ENCODE peak calls at places on chromosomes 13 and 19, in seven cellular contexts. One of them, this sample, is unnamed.

GRCh38 chr19:10686193-10686592 is 15.0 kb upstream of the QTRT1 start:
- DNase-seq in esophagus squamous epithelium: no peak
- DNase-seq in adrenal gland: no peak
- DNase-seq in lung: no peak
- DNase-seq in AG04450: no peak
- DNase-seq in breast epithelium: no peak
- DNase-seq in stomach: no peak
- DNase-seq in this sample: no peak

GRCh38 chr19:6476155-6476895 is 5.3 kb downstream of the DENND1C start:
- DNase-seq in esophagus squamous epithelium: no peak
- DNase-seq in adrenal gland: peak; percentile 94
- DNase-seq in lung: peak; percentile 85
- DNase-seq in AG04450: no peak
- DNase-seq in breast epithelium: peak; percentile 51
- DNase-seq in stomach: peak; percentile 87
- DNase-seq in this sample: peak; percentile 82

GRCh38 chr13:47299316-47299715 is 402.5 kb upstream of the HTR2A start:
- DNase-seq in esophagus squamous epithelium: no peak
- DNase-seq in adrenal gland: no peak
- DNase-seq in lung: no peak
- DNase-seq in AG04450: no peak
- DNase-seq in breast epithelium: no peak
- DNase-seq in stomach: no peak
- DNase-seq in this sample: no peak

GRCh38 chr13:30810261-30810701 is 74.9 kb downstream of the ALOX5AP start:
- DNase-seq in esophagus squamous epithelium: no peak
- DNase-seq in adrenal gland: no peak
- DNase-seq in lung: no peak
- DNase-seq in AG04450: no peak
- DNase-seq in breast epithelium: peak; percentile 80
- DNase-seq in stomach: no peak
- DNase-seq in this sample: no peak

GRCh38 chr13:30924321-30924720 is 8.1 kb upstream of the TEX26 start:
- DNase-seq in esophagus squamous epithelium: no peak
- DNase-seq in adrenal gland: no peak
- DNase-seq in lung: no peak
- DNase-seq in AG04450: no peak
- DNase-seq in breast epithelium: no peak
- DNase-seq in stomach: no peak
- DNase-seq in this sample: no peak

GRCh38 chr19:1009976-1010538 is 9.8 kb downstream of the GRIN3B start:
- DNase-seq in esophagus squamous epithelium: no peak
- DNase-seq in adrenal gland: no peak
- DNase-seq in lung: no peak
- DNase-seq in AG04450: no peak
- DNase-seq in breast epithelium: no peak
- DNase-seq in stomach: no peak
- DNase-seq in this sample: no peak

GRCh38 chr19:43525836-43526771 is 897 bp downstream of the ETHE1 start:
- DNase-seq in esophagus squamous epithelium: no peak
- DNase-seq in adrenal gland: peak; percentile 53
- DNase-seq in lung: no peak
- DNase-seq in AG04450: no peak
- DNase-seq in breast epithelium: peak; percentile 35
- DNase-seq in stomach: peak; percentile 38
- DNase-seq in this sample: no peak

GRCh38 chr13:92994056-92994455 is 232.6 kb upstream of the GPC6 start:
- DNase-seq in esophagus squamous epithelium: no peak
- DNase-seq in adrenal gland: no peak
- DNase-seq in lung: no peak
- DNase-seq in AG04450: peak; percentile 3
- DNase-seq in breast epithelium: no peak
- DNase-seq in stomach: no peak
- DNase-seq in this sample: no peak

GRCh38 chr19:22438011-22438410 is 15.9 kb upstream of the ZNF98 start:
- DNase-seq in esophagus squamous epithelium: no peak
- DNase-seq in adrenal gland: no peak
- DNase-seq in lung: no peak
- DNase-seq in AG04450: no peak
- DNase-seq in breast epithelium: no peak
- DNase-seq in stomach: no peak
- DNase-seq in this sample: no peak

GRCh38 chr19:14683439-14683838 is 6.4 kb upstream of the ZNF333 start:
- DNase-seq in esophagus squamous epithelium: no peak
- DNase-seq in adrenal gland: no peak
- DNase-seq in lung: no peak
- DNase-seq in AG04450: no peak
- DNase-seq in breast epithelium: no peak
- DNase-seq in stomach: no peak
- DNase-seq in this sample: no peak

GRCh38 chr13:81302125-81302524 is 961.2 kb upstream of the SPRY2 start:
- DNase-seq in esophagus squamous epithelium: no peak
- DNase-seq in adrenal gland: no peak
- DNase-seq in lung: no peak
- DNase-seq in AG04450: no peak
- DNase-seq in breast epithelium: no peak
- DNase-seq in stomach: no peak
- DNase-seq in this sample: no peak

GRCh38 chr13:110575322-110576069 is 14.0 kb upstream of the RAB20 start:
- DNase-seq in esophagus squamous epithelium: no peak
- DNase-seq in adrenal gland: peak; percentile 79
- DNase-seq in lung: no peak
- DNase-seq in AG04450: no peak
- DNase-seq in breast epithelium: no peak
- DNase-seq in stomach: peak; percentile 49
- DNase-seq in this sample: no peak

DNA sequence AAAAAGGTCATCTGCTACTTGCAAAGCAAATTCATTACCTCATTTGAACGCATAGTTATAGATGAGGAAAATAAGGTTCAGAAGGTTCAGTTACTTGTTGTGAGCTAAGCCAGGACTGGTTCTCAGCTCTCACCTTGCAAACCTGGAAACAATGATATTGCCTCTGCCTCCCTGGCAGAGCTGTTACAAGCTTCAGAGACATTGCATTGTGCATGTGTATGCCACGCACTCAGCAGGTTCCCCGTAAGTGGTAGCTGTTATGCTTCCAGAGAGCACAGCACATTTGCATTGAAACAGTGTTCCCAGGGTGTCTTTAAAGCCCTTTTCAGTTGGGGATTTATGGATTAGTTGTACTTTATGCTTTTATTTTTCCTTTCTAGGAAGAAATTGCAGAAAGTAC is 80.6 kb downstream of the DGKH start:
- DNase-seq in esophagus squamous epithelium: no peak
- DNase-seq in adrenal gland: no peak
- DNase-seq in lung: no peak
- DNase-seq in AG04450: no peak
- DNase-seq in breast epithelium: no peak
- DNase-seq in stomach: no peak
- DNase-seq in this sample: no peak
- H3K27ac ChIP-seq in esophagus squamous epithelium: no peak overlapping the region
- H3K27ac ChIP-seq in adrenal gland: no peak overlapping the region
- H3K27ac ChIP-seq in lung: no peak overlapping the region
- H3K27ac ChIP-seq in AG04450: no peak overlapping the region
- H3K27ac ChIP-seq in breast epithelium: no peak overlapping the region
- H3K27ac ChIP-seq in stomach: no peak overlapping the region
- H3K27ac ChIP-seq in this sample: no peak overlapping the region

GRCh38 chr19:44644391-44645016 is 794 bp downstream of the PVR start:
- DNase-seq in esophagus squamous epithelium: no peak
- DNase-seq in adrenal gland: peak; percentile 52
- DNase-seq in lung: peak; percentile 36
- DNase-seq in AG04450: no peak
- DNase-seq in breast epithelium: peak; percentile 21
- DNase-seq in stomach: no peak
- DNase-seq in this sample: no peak

GRCh38 chr19:44645407-44646048 is 1.8 kb downstream of the PVR start:
- DNase-seq in esophagus squamous epithelium: no peak
- DNase-seq in adrenal gland: no peak
- DNase-seq in lung: no peak
- DNase-seq in AG04450: no peak
- DNase-seq in breast epithelium: no peak
- DNase-seq in stomach: no peak
- DNase-seq in this sample: no peak

GRCh38 chr19:44642375-44642774 is 1.3 kb upstream of the PVR start:
- DNase-seq in esophagus squamous epithelium: no peak
- DNase-seq in adrenal gland: no peak
- DNase-seq in lung: no peak
- DNase-seq in AG04450: no peak
- DNase-seq in breast epithelium: no peak
- DNase-seq in stomach: no peak
- DNase-seq in this sample: no peak

GRCh38 chr19:44641866-44642265 is 1.8 kb upstream of the PVR start:
- DNase-seq in esophagus squamous epithelium: no peak
- DNase-seq in adrenal gland: no peak
- DNase-seq in lung: no peak
- DNase-seq in AG04450: no peak
- DNase-seq in breast epithelium: no peak
- DNase-seq in stomach: no peak
- DNase-seq in this sample: no peak

DNA sequence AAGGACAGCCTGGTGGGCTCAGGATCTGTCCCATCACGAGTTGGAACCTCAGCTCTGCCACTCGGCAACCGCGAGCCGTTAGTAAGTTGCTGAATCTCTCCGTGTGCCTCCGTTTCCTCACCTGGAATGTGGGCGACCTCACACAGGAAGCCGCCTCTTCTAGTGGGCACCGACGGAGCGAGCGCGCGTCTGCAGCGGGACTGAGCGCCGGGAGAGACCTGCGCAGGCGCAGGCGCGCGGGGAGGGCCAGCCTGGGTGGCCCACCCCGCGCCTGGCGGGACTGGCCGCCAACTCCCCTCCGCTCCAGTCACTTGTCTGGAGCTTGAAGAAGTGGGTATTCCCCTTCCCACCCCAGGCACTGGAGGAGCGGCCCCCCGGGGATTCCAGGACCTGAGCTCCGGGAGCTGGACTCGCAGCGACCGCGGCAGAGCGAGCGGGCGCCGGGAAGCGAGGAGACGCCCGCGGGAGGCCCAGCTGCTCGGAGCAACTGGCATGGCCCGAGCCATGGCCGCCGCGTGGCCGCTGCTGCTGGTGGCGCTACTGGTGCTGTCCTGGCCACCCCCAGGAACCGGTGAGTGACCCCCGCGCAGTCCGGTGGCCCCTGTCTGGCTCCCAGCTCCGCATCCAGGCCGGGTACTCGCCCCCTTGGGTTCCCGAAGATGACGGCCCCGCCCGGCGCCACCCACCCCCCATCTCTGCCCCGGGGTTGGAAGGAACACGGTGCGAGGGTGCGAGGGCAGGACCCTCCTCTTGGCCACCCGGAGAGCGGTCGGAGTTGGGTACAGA is at the start of gene PVR:
- DNase-seq in esophagus squamous epithelium: no peak
- DNase-seq in adrenal gland: peak; percentile 77
- DNase-seq in lung: peak; percentile 74
- DNase-seq in AG04450: no peak
- DNase-seq in breast epithelium: peak; percentile 34
- DNase-seq in stomach: peak; percentile 72
- DNase-seq in this sample: peak; percentile 16
- H3K27ac ChIP-seq in esophagus squamous epithelium: peak within 1 kb of the TSS; percentile 89
- H3K27ac ChIP-seq in adrenal gland: peak within 1 kb of the TSS; percentile 66
- H3K27ac ChIP-seq in lung: peak within 1 kb of the TSS; percentile 92
- H3K27ac ChIP-seq in AG04450: peak within 1 kb of the TSS; percentile 75
- H3K27ac ChIP-seq in breast epithelium: peak within 1 kb of the TSS; percentile 78
- H3K27ac ChIP-seq in stomach: peak within 1 kb of the TSS; percentile 90
- H3K27ac ChIP-seq in this sample: peak within 1 kb of the TSS; percentile 26

GRCh38 chr13:49935171-49936084 is 712 bp downstream of the SPRYD7 start:
- DNase-seq in esophagus squamous epithelium: peak; percentile 35
- DNase-seq in adrenal gland: peak; percentile 55
- DNase-seq in lung: peak; percentile 62
- DNase-seq in AG04450: no peak
- DNase-seq in breast epithelium: no peak
- DNase-seq in stomach: peak; percentile 33
- DNase-seq in this sample: peak; percentile 47

GRCh38 chr13:49936943-49937273 is 768 bp upstream of the SPRYD7 start:
- DNase-seq in esophagus squamous epithelium: no peak
- DNase-seq in adrenal gland: no peak
- DNase-seq in lung: no peak
- DNase-seq in AG04450: no peak
- DNase-seq in breast epithelium: no peak
- DNase-seq in stomach: no peak
- DNase-seq in this sample: peak; percentile 66

GRCh38 chr13:49938274-49938673 is 2.1 kb upstream of the SPRYD7 start:
- DNase-seq in esophagus squamous epithelium: no peak
- DNase-seq in adrenal gland: no peak
- DNase-seq in lung: no peak
- DNase-seq in AG04450: no peak
- DNase-seq in breast epithelium: no peak
- DNase-seq in stomach: no peak
- DNase-seq in this sample: no peak

GRCh38 chr13:49936085-49936942 is at the start of gene SPRYD7:
- DNase-seq in esophagus squamous epithelium: peak; percentile 83
- DNase-seq in adrenal gland: peak; percentile 98
- DNase-seq in lung: peak; percentile 99
- DNase-seq in AG04450: peak; percentile 95
- DNase-seq in breast epithelium: peak; percentile 96
- DNase-seq in stomach: peak; percentile 98
- DNase-seq in this sample: peak; percentile 98

GRCh38 chr13:49938921-49939320 is 2.8 kb upstream of the SPRYD7 start:
- DNase-seq in esophagus squamous epithelium: no peak
- DNase-seq in adrenal gland: no peak
- DNase-seq in lung: no peak
- DNase-seq in AG04450: no peak
- DNase-seq in breast epithelium: no peak
- DNase-seq in stomach: peak; percentile 78
- DNase-seq in this sample: no peak
- H3K27ac ChIP-seq in esophagus squamous epithelium: no peak overlapping the region
- H3K27ac ChIP-seq in adrenal gland: peak overlapping the region; percentile 57
- H3K27ac ChIP-seq in lung: no peak overlapping the region
- H3K27ac ChIP-seq in AG04450: no peak overlapping the region
- H3K27ac ChIP-seq in breast epithelium: no peak overlapping the region
- H3K27ac ChIP-seq in stomach: peak overlapping the region; percentile 60
- H3K27ac ChIP-seq in this sample: no peak overlapping the region

DNA sequence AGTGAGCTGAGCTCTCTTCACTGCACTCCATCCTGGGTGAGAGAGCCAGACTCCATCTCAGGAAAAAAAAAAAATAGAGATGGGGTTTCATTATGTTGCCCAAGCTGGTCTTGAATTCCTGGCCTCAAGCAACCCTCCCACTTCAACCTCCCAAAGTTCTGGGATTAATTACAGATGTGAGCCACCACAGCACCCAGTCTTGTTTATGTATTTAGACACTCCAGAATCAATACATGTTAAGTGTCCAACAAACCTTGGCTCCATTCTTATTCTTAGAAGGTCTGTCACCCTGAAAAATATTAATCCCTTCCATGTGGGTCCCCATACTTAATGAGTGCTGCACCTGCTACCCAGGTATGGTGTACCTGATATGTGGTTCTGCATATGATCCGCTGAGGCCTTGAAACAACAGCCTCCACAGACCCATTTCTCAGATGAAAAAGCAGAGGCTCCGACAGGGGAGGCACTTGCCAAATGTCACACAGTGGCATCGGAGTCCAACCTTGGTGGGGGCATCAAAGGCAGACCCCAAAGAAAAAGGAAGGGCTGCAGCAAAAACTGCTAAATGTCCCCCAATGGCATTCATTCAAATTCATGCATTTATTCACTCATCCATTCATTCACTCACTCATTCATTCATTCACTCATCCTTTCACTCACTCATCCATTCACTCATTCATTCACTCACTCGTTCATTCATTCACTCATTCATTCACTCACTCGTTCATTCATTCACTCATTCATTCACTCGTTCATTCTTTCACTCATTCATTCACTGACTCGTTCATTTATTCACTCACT is 16.7 kb downstream of the TICAM1 start:
- DNase-seq in esophagus squamous epithelium: no peak
- DNase-seq in adrenal gland: no peak
- DNase-seq in lung: no peak
- DNase-seq in AG04450: peak; percentile 45
- DNase-seq in breast epithelium: no peak
- DNase-seq in stomach: no peak
- DNase-seq in this sample: no peak
- H3K27ac ChIP-seq in esophagus squamous epithelium: no peak overlapping the region
- H3K27ac ChIP-seq in adrenal gland: no peak overlapping the region
- H3K27ac ChIP-seq in lung: no peak overlapping the region
- H3K27ac ChIP-seq in AG04450: no peak overlapping the region
- H3K27ac ChIP-seq in breast epithelium: no peak overlapping the region
- H3K27ac ChIP-seq in stomach: peak overlapping the region; percentile 85
- H3K27ac ChIP-seq in this sample: no peak overlapping the region

This sample was measured in caudate nucleus.